ENCODE peak calls at places on chromosome 4, in nine cellular contexts. V is GM03348, L is NCI-H774, J is anterior cingulate cortex, S is amniotic stem cell, Y is SW480, F is midbrain, X is sciatic nerve, W is amniotic epithelial cell. I is an unnamed sample.

GRCh38 chr4:65834707-65835106 is 164.4 kb upstream of the EPHA5 start:
- DNase-seq in V (no peak), L (no peak), J (no peak), S (no peak), Y (no peak), F (no peak), X (no peak), W (no peak), I (no peak)

GRCh38 chr4:2830632-2831610 is 12.7 kb upstream of the ADD1 start:
- DNase-seq in V (no peak), L (no peak), J (no peak), S (no peak), Y (no peak), F (no peak), X (peak), W (no peak), I (peak)

GRCh38 chr4:16066586-16067128 is 17.2 kb downstream of the PROM1 start:
- DNase-seq in V (no peak), L (no peak), J (no peak), S (no peak), Y (no peak), F (no peak), X (no peak), W (no peak), I (no peak)

GRCh38 chr4:112563431-112564200 is 47.6 kb upstream of the NEUROG2 start:
- DNase-seq in V (no peak), L (no peak), J (no peak), S (no peak), Y (no peak), F (no peak), X (no peak), W (no peak), I (no peak)

GRCh38 chr4:92387459-92388069 is 83.8 kb downstream of the GRID2 start:
- DNase-seq in V (peak), L (no peak), J (no peak), S (peak), Y (peak), F (peak), X (no peak), W (peak), I (no peak)

GRCh38 chr4:86357608-86358007 is 2.2 kb downstream of the MAPK10 start:
- DNase-seq in V (no peak), L (no peak), J (no peak), S (no peak), Y (no peak), F (peak), X (no peak), W (no peak), I (no peak)

GRCh38 chr4:7818676-7819041 is 121.0 kb downstream of the AFAP1 start:
- DNase-seq in V (no peak), L (no peak), J (no peak), S (no peak), Y (no peak), F (no peak), X (no peak), W (peak), I (no peak)

GRCh38 chr4:48127231-48127881 is 6.7 kb downstream of the TXK start:
- DNase-seq in V (no peak), L (peak), J (no peak), S (no peak), Y (no peak), F (no peak), X (no peak), W (no peak), I (no peak)

GRCh38 chr4:12926189-12927066 is 557.7 kb downstream of the RAB28 start:
- DNase-seq in V (no peak), L (no peak), J (no peak), S (no peak), Y (no peak), F (no peak), X (no peak), W (no peak), I (no peak)

GRCh38 chr4:76206222-76206942 is 7.2 kb downstream of the SCARB2 start:
- DNase-seq in V (peak), L (no peak), J (no peak), S (peak), Y (no peak), F (peak), X (no peak), W (peak), I (no peak)

GRCh38 chr4:2335729-2336101 is 73.8 kb upstream of the MXD4 start:
- DNase-seq in V (no peak), L (no peak), J (no peak), S (no peak), Y (no peak), F (no peak), X (no peak), W (no peak), I (peak)

GRCh38 chr4:83757121-83757621 is 221.3 kb downstream of the GPAT3 start:
- DNase-seq in V (peak), L (no peak), J (no peak), S (no peak), Y (no peak), F (no peak), X (no peak), W (no peak), I (no peak)

GRCh38 chr4:100100985-100101384 is 89.3 kb downstream of the DDIT4L start:
- DNase-seq in V (no peak), L (no peak), J (no peak), S (no peak), Y (no peak), F (no peak), X (no peak), W (no peak), I (no peak)

GRCh38 chr4:60865238-60865637 is 334.9 kb upstream of the ADGRL3 start:
- DNase-seq in V (no peak), L (no peak), J (no peak), S (no peak), Y (no peak), F (peak), X (no peak), W (peak), I (no peak)

GRCh38 chr4:168409089-168409801 is 71.0 kb downstream of the DDX60L start:
- DNase-seq in V (peak), L (no peak), J (no peak), S (no peak), Y (no peak), F (no peak), X (no peak), W (peak), I (no peak)

GRCh38 chr4:23775694-23776093 is 114.2 kb downstream of the PPARGC1A start:
- DNase-seq in V (no peak), L (peak), J (no peak), S (no peak), Y (peak), F (no peak), X (no peak), W (no peak), I (no peak)

GRCh38 chr4:88792268-88792781 is 94.7 kb upstream of the NAP1L5 start:
- DNase-seq in V (peak), L (no peak), J (no peak), S (peak), Y (no peak), F (peak), X (no peak), W (peak), I (no peak)

GRCh38 chr4:7067523-7068278 is at the start of gene GRPEL1:
- DNase-seq in V (peak), L (peak), J (peak), S (peak), Y (peak), F (peak), X (peak), W (peak), I (no peak)

GRCh38 chr4:81845273-81845672 is 373.6 kb upstream of the RASGEF1B start:
- DNase-seq in V (no peak), L (no peak), J (no peak), S (no peak), Y (no peak), F (no peak), X (no peak), W (no peak), I (no peak)

GRCh38 chr4:6097581-6097980 is 79.3 kb upstream of the C4orf50 start:
- DNase-seq in V (no peak), L (no peak), J (no peak), S (no peak), Y (no peak), F (no peak), X (no peak), W (no peak), I (no peak)

GRCh38 chr4:168817418-168817817 is 192.6 kb downstream of the CBR4 start:
- DNase-seq in V (no peak), L (no peak), J (no peak), S (no peak), Y (no peak), F (no peak), X (no peak), W (no peak), I (no peak)

GRCh38 chr4:159062381-159062780 is 40.5 kb upstream of the RAPGEF2 start:
- DNase-seq in V (no peak), L (no peak), J (no peak), S (no peak), Y (no peak), F (no peak), X (no peak), W (no peak), I (no peak)

GRCh38 chr4:156568041-156568440 is 403.6 kb downstream of the PDGFC start:
- DNase-seq in V (peak), L (no peak), J (no peak), S (no peak), Y (no peak), F (no peak), X (no peak), W (no peak), I (no peak)

GRCh38 chr4:181874582-181874981 is 368.6 kb upstream of the TENM3 start:
- DNase-seq in V (no peak), L (no peak), J (no peak), S (no peak), Y (no peak), F (no peak), X (no peak), W (no peak), I (no peak)

GRCh38 chr4:168859888-168860694 is 150.0 kb downstream of the CBR4 start:
- DNase-seq in V (no peak), L (no peak), J (no peak), S (no peak), Y (no peak), F (no peak), X (no peak), W (peak), I (no peak)

GRCh38 chr4:69584135-69584534 is 55.3 kb downstream of the UGT2A2 start:
- DNase-seq in V (no peak), L (no peak), J (no peak), S (no peak), Y (no peak), F (no peak), X (no peak), W (no peak), I (no peak)

GRCh38 chr4:14837860-14838259 is 164.4 kb upstream of the CPEB2 start:
- DNase-seq in V (no peak), L (no peak), J (no peak), S (no peak), Y (no peak), F (no peak), X (no peak), W (no peak), I (no peak)

GRCh38 chr4:182795446-182796238 is 121.5 kb downstream of the DCTD start:
- DNase-seq in V (no peak), L (no peak), J (no peak), S (no peak), Y (no peak), F (no peak), X (no peak), W (no peak), I (no peak)

GRCh38 chr4:94562285-94562684 is 110.5 kb downstream of the PDLIM5 start:
- DNase-seq in V (no peak), L (no peak), J (no peak), S (no peak), Y (no peak), F (no peak), X (no peak), W (no peak), I (no peak)

I was measured in mesenteric fat pad.